ENCODE peak calls at places on chromosomes 16 and 17, in ten cellular contexts. I, D, N, C, X, G, V, M, F and K are unnamed samples.

GRCh38 chr16:66293207-66293735 is 73.2 kb upstream of the CDH5 start:
- DNase-seq in I (no peak), D (no peak), N (no peak), C (no peak), X (peak; percentile 5), G (no peak), V (no peak), M (no peak), F (no peak), K (peak; percentile 33)

GRCh38 chr17:76949913-76950695 is 81.9 kb downstream of the MGAT5B start:
- DNase-seq in I (no peak), D (no peak), N (no peak), C (no peak), X (no peak), G (no peak), V (no peak), M (no peak), F (no peak), K (no peak)

GRCh38 chr16:27852681-27853080 is 210.8 kb downstream of the GSG1L start:
- DNase-seq in I (no peak), D (no peak), N (no peak), C (no peak), X (no peak), G (no peak), V (no peak), M (no peak), F (no peak), K (peak; percentile 49)

GRCh38 chr16:87240211-87241134 is 76.7 kb downstream of the C16orf95 start:
- DNase-seq in I (no peak), D (no peak), N (no peak), C (peak; percentile 41), X (no peak), G (no peak), V (no peak), M (no peak), F (no peak), K (no peak)

GRCh38 chr16:75754126-75754525 is 27.8 kb upstream of the CPHXL start:
- DNase-seq in I (no peak), D (no peak), N (peak; percentile 9), C (no peak), X (peak; percentile 41), G (peak; percentile 46), V (no peak), M (no peak), F (no peak), K (no peak)

GRCh38 chr16:30173054-30173453 is 10.3 kb upstream of the CORO1A start:
- DNase-seq in I (no peak), D (no peak), N (no peak), C (no peak), X (no peak), G (no peak), V (no peak), M (no peak), F (no peak), K (no peak)

GRCh38 chr16:17556276-17557052 is 85.7 kb upstream of the XYLT1 start:
- DNase-seq in I (no peak), D (peak; percentile 25), N (peak; percentile 49), C (peak; percentile 58), X (no peak), G (no peak), V (no peak), M (no peak), F (no peak), K (no peak)

GRCh38 chr16:89898201-89898967 is 20.3 kb upstream of the MC1R start:
- DNase-seq in I (no peak), D (no peak), N (no peak), C (no peak), X (no peak), G (no peak), V (no peak), M (no peak), F (no peak), K (peak; percentile 56)

GRCh38 chr17:58172369-58173071 is 5.7 kb downstream of the OR4D2 start:
- DNase-seq in I (no peak), D (peak; percentile 75), N (peak; percentile 62), C (peak; percentile 62), X (no peak), G (no peak), V (no peak), M (peak; percentile 3), F (no peak), K (no peak)

GRCh38 chr16:15770512-15770911 is 86.3 kb downstream of the MYH11 start:
- DNase-seq in I (no peak), D (no peak), N (no peak), C (no peak), X (no peak), G (no peak), V (no peak), M (no peak), F (no peak), K (no peak)

GRCh38 chr16:15769239-15769638 is 87.6 kb downstream of the MYH11 start:
- DNase-seq in I (no peak), D (no peak), N (no peak), C (no peak), X (no peak), G (no peak), V (no peak), M (no peak), F (no peak), K (no peak)

GRCh38 chr16:15771694-15772093 is 85.1 kb downstream of the MYH11 start:
- DNase-seq in I (no peak), D (no peak), N (no peak), C (no peak), X (no peak), G (no peak), V (no peak), M (no peak), F (no peak), K (no peak)

GRCh38 chr16:15768201-15768600 is 88.6 kb downstream of the MYH11 start:
- DNase-seq in I (no peak), D (no peak), N (no peak), C (no peak), X (no peak), G (no peak), V (no peak), M (no peak), F (no peak), K (no peak)

DNA sequence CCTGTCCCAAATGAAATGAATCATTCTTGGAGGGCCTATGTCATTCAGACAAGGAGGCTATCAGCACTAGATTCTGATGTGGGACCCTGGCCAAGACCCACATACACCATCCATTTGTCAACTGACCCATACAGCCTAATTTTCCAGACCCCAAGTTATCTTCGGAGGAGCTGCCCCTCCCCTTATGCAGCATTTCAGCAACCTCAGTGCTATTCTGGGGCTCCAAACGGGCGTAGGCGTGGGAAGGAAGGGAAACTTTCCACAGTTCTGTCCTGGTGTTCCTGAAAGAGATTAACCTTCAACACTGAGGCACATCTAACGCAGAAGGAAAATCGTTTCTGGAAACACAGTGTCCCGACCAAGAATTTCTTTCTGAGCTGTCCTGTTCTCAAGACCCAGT is 86.7 kb downstream of the MYH11 start:
- DNase-seq in I (peak; percentile 40), D (no peak), N (no peak), C (no peak), X (no peak), G (no peak), V (no peak), M (no peak), F (no peak), K (no peak)
- H3K27ac ChIP-seq in I (no peak overlapping the region), D (no peak overlapping the region), N (no peak overlapping the region), C (no peak overlapping the region), X (peak overlapping the region; percentile 14), G (peak overlapping the region; percentile 28), V (peak overlapping the region; percentile 42), M (no peak overlapping the region), F (peak overlapping the region; percentile 44), K (peak overlapping the region; percentile 64)

GRCh38 chr17:75722076-75722475 is 817 bp downstream of the ITGB4 start:
- DNase-seq in I (no peak), D (no peak), N (no peak), C (peak; percentile 43), X (peak; percentile 61), G (peak; percentile 71), V (no peak), M (no peak), F (no peak), K (no peak)

GRCh38 chr17:75721463-75722011 is 278 bp downstream of the ITGB4 start:
- DNase-seq in I (no peak), D (no peak), N (no peak), C (peak; percentile 89), X (peak; percentile 57), G (peak; percentile 61), V (no peak), M (no peak), F (no peak), K (no peak)

GRCh38 chr17:75722542-75723095 is 1.4 kb downstream of the ITGB4 start:
- DNase-seq in I (no peak), D (no peak), N (no peak), C (peak; percentile 41), X (no peak), G (no peak), V (no peak), M (no peak), F (no peak), K (no peak)

GRCh38 chr17:75719732-75720131 is 1.5 kb upstream of the ITGB4 start:
- DNase-seq in I (no peak), D (no peak), N (no peak), C (no peak), X (no peak), G (no peak), V (no peak), M (no peak), F (no peak), K (no peak)

GRCh38 chr17:75720656-75721462 is at the start of gene ITGB4:
- DNase-seq in I (peak; percentile 44), D (peak; percentile 42), N (peak; percentile 39), C (peak; percentile 88), X (peak; percentile 91), G (peak; percentile 91), V (no peak), M (no peak), F (peak; percentile 94), K (no peak)
- TF ChIP-seq EP300 in I (no peak), D (no peak), N (no peak), C (no peak), X (no peak), G (no peak), V (peak; percentile 78), M (no peak), F (no peak), K (no peak)

GRCh38 chr17:5097101-5097834 is 14.4 kb downstream of the ZNF232 start:
- DNase-seq in I (peak; percentile 73), D (no peak), N (no peak), C (peak; percentile 72), X (peak; percentile 30), G (peak; percentile 50), V (peak; percentile 12), M (no peak), F (peak; percentile 88), K (peak; percentile 82)
- H3K9me3 ChIP-seq in I (no peaks in the 10 kb centered on the region), D (peaks cover 95% of the 10 kb centered on the region), N (peaks cover 44% of the 10 kb centered on the region), C (peaks cover 15% of the 10 kb centered on the region), X (peaks cover 56% of the 10 kb centered on the region), G (peaks cover 56% of the 10 kb centered on the region), V (peaks cover 45% of the 10 kb centered on the region), M (peaks cover 43% of the 10 kb centered on the region), F (peaks cover 35% of the 10 kb centered on the region), K (peaks cover 32% of the 10 kb centered on the region)

GRCh38 chr16:977096-977701 is 4.4 kb upstream of the SOX8 start:
- DNase-seq in I (peak; percentile 53), D (no peak), N (no peak), C (peak; percentile 55), X (no peak), G (no peak), V (no peak), M (no peak), F (peak; percentile 82), K (peak; percentile 85)
- H3K27ac ChIP-seq in I (no peak overlapping the region), D (no peak overlapping the region), N (no peak overlapping the region), C (no peak overlapping the region), X (peak overlapping the region; percentile 14), G (no peak overlapping the region), V (peak overlapping the region; percentile 80), M (no peak overlapping the region), F (no peak overlapping the region), K (peak overlapping the region; percentile 77)